ENCODE peak calls at places on chromosome 1, in six cellular contexts. I is HL-60, A is left lung, E is neuronal stem cell, R is adipocyte, Y is ovary. O is an unnamed sample.

GRCh38 chr1:96722161-96722908 is 751 bp downstream of the PTBP2 start:
- DNase-seq in I (peak), A (peak), E (peak), R (peak), Y (peak), O (peak)

GRCh38 chr1:106254748-106255147 is 801.7 kb upstream of the PRMT6 start:
- DNase-seq in I (no peak), A (no peak), E (no peak), R (no peak), Y (no peak), O (no peak)

GRCh38 chr1:234573711-234574299 is 36.2 kb downstream of the IRF2BP2 start:
- DNase-seq in I (peak), A (no peak), E (no peak), R (peak), Y (no peak), O (no peak)

GRCh38 chr1:81458186-81458585 is 342.5 kb upstream of the ADGRL2 start:
- DNase-seq in I (no peak), A (no peak), E (no peak), R (no peak), Y (no peak), O (no peak)

GRCh38 chr1:15802234-15802965 is 5.0 kb downstream of the UQCRHL start:
- DNase-seq in I (no peak), A (no peak), E (no peak), R (peak), Y (no peak), O (no peak)

GRCh38 chr1:115530407-115530806 is 111.4 kb upstream of the VANGL1 start:
- DNase-seq in I (no peak), A (no peak), E (no peak), R (peak), Y (no peak), O (no peak)

GRCh38 chr1:8017495-8018310 is 8.4 kb downstream of the ERRFI1 start:
- DNase-seq in I (no peak), A (no peak), E (no peak), R (peak), Y (no peak), O (no peak)

GRCh38 chr1:186125035-186125434 is 250.0 kb downstream of the TPR start:
- DNase-seq in I (no peak), A (no peak), E (no peak), R (no peak), Y (no peak), O (no peak)

GRCh38 chr1:164804366-164804765 is 245.4 kb downstream of the PBX1 start:
- DNase-seq in I (no peak), A (no peak), E (no peak), R (no peak), Y (no peak), O (no peak)

GRCh38 chr1:47181955-47182680 is 7.7 kb downstream of the PDZK1IP1 start:
- DNase-seq in I (no peak), A (no peak), E (no peak), R (no peak), Y (no peak), O (no peak)

GRCh38 chr1:119712342-119713038 is 756 bp downstream of the PHGDH start:
- DNase-seq in I (peak), A (peak), E (peak), R (peak), Y (peak), O (no peak)

GRCh38 chr1:161784963-161785362 is 18.8 kb downstream of the ATF6 start:
- DNase-seq in I (no peak), A (no peak), E (no peak), R (no peak), Y (no peak), O (no peak)

GRCh38 chr1:185804206-185804605 is 70.0 kb downstream of the HMCN1 start:
- DNase-seq in I (no peak), A (no peak), E (no peak), R (no peak), Y (no peak), O (no peak)

GRCh38 chr1:119790481-119791198 is 20.6 kb downstream of the REG4 start:
- DNase-seq in I (no peak), A (no peak), E (no peak), R (no peak), Y (no peak), O (no peak)

GRCh38 chr1:238360474-238360873 is 469.8 kb upstream of the ZP4 start:
- DNase-seq in I (no peak), A (no peak), E (no peak), R (no peak), Y (no peak), O (no peak)

GRCh38 chr1:78672428-78672827 is 22.8 kb downstream of the IFI44 start:
- DNase-seq in I (no peak), A (peak), E (no peak), R (no peak), Y (no peak), O (no peak)

GRCh38 chr1:180680558-180681144 is 48.8 kb downstream of the XPR1 start:
- DNase-seq in I (no peak), A (no peak), E (no peak), R (no peak), Y (no peak), O (no peak)

GRCh38 chr1:33270379-33270778 is 14.1 kb downstream of the ZNF362 start:
- DNase-seq in I (no peak), A (no peak), E (no peak), R (no peak), Y (no peak), O (no peak)

GRCh38 chr1:28508435-28508754 is 2.6 kb downstream of the RCC1 start:
- DNase-seq in I (no peak), A (no peak), E (no peak), R (no peak), Y (no peak), O (no peak)

GRCh38 chr1:150072959-150073358 is 5.4 kb downstream of the VPS45 start:
- DNase-seq in I (no peak), A (no peak), E (no peak), R (peak), Y (no peak), O (no peak)

GRCh38 chr1:33133478-33134105 is 48.3 kb downstream of the TRIM62 start:
- DNase-seq in I (no peak), A (no peak), E (no peak), R (no peak), Y (peak), O (no peak)

GRCh38 chr1:207838156-207839082 is 72.5 kb downstream of the CD34 start:
- DNase-seq in I (no peak), A (no peak), E (no peak), R (no peak), Y (peak), O (no peak)

GRCh38 chr1:90707363-90707710 is 9.8 kb downstream of the BARHL2 start:
- DNase-seq in I (peak), A (peak), E (no peak), R (peak), Y (no peak), O (no peak)

GRCh38 chr1:160307455-160307854 is 22.5 kb upstream of the PEX19 start:
- DNase-seq in I (no peak), A (no peak), E (no peak), R (no peak), Y (no peak), O (no peak)
- H3K4me3 ChIP-seq in I (no peak), A (no peak), E (no peak), R (no peak), Y (no peak), O (no peak)

GRCh38 chr1:243267346-243268283 is 11.8 kb downstream of the SDCCAG8 start:
- DNase-seq in I (peak), A (peak), E (no peak), R (no peak), Y (no peak), O (no peak)
- H3K4me3 ChIP-seq in I (peak), A (no peak), E (no peak), R (peak), Y (no peak), O (no peak)

GRCh38 chr1:1238702-1239178 is 6.7 kb downstream of the B3GALT6 start:
- DNase-seq in I (no peak), A (no peak), E (no peak), R (no peak), Y (no peak), O (no peak)

GRCh38 chr1:1239624-1240347 is 6.7 kb downstream of the C1QTNF12 start:
- DNase-seq in I (no peak), A (no peak), E (no peak), R (no peak), Y (no peak), O (no peak)

GRCh38 chr1:1239247-1239623 is 7.2 kb downstream of the B3GALT6 start:
- DNase-seq in I (no peak), A (no peak), E (no peak), R (no peak), Y (no peak), O (no peak)

GRCh38 chr1:1236945-1237873 is 5.2 kb downstream of the B3GALT6 start:
- DNase-seq in I (no peak), A (no peak), E (no peak), R (no peak), Y (no peak), O (no peak)

DNA sequence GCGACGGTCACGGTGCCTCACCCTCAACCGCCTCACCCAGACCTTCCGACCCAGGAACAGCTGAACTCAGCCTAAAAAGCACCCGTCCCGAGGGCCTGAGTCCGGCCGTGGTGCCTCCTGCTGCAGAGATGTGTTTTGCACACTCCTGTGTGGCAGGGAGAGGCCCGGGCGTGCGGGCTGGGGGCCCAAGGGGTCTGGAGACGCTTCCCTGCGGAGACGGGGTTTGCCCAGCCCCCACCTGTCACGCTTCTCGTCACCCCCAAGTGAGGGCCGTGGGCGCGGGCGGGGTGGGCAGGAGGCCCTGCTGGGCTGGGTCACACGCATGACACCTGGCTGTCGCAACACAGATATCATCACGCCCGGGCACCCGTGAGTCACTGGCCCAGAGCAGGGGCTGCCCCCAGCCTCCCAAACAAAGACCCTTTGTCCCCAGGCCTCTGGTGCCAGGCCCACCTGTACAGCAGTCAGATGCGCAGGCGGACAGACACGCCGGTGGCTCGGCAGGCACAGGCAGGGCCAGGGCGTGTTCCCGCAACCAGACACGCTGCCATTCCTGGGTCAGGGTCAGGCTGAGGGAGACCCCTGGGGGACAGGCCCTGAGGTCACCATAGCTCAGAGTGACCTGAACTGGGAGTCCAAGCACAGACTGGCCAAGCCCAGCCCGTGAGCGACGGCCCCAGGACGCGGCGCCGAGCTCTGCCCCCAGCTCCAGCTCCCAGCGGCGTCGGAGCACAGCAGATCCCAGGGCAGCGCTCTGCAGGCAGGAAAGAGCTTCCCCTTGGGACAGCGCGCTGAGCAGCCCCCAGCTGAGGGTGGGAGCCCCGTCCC is 6.1 kb downstream of the B3GALT6 start:
- DNase-seq in I (peak), A (no peak), E (no peak), R (no peak), Y (no peak), O (no peak)
- H3K4me3 ChIP-seq in I (no peak), A (no peak), E (no peak), R (no peak), Y (no peak), O (no peak)

GRCh38 chr1:53733447-53733931 is 5.5 kb downstream of the GLIS1 start:
- DNase-seq in I (no peak), A (no peak), E (no peak), R (peak), Y (no peak), O (no peak)
- H3K4me3 ChIP-seq in I (no peak), A (no peak), E (no peak), R (peak), Y (no peak), O (no peak)

GRCh38 chr1:151908228-151908691 is 1.1 kb downstream of the THEM4 start:
- DNase-seq in I (peak), A (no peak), E (no peak), R (no peak), Y (no peak), O (no peak)
- H3K4me3 ChIP-seq in I (peak), A (no peak), E (no peak), R (peak), Y (peak), O (peak)

DNA sequence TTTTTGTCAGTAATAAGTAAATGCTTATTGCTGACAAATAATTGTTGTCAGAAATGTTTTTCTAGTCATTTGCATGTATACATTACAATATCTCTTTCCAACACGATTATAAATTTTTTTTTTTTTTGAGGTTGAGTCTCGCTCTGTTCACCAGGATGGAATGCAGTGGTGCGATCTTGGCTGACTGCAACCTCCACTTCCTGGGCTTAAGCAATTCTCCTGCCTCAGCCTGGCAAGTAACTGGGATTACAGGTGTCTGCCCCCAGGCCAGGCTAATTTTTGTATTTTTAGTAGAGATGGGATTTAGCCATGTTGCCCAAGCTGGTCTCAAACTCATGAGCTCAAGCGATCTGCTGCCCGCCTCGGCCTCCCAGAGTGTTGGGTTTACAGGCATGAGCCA is 72.0 kb upstream of the ATF3 start:
- DNase-seq in I (no peak), A (no peak), E (no peak), R (no peak), Y (no peak), O (no peak)
- H3K4me3 ChIP-seq in I (no peak), A (no peak), E (no peak), R (no peak), Y (no peak), O (no peak)

DNA sequence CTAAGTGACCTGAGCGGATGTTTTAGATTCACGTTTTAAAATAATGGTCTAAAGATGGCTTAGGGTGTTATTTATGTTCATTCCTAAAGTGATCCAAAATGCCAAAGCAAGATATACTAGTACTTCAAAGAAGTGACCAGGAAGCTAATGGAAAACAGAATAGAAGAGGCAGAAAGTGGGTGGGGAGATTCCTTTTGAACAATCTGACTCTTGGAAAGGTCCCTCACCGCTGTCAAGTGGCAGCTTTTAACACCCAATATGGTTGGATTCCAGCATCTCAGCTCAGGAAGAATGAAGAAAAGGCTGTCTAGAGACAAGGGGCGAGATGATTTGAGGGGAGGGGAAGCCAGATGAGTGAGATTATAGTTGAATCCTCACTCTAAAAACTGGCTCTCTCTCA is 90.3 kb downstream of the SCMH1 start:
- DNase-seq in I (no peak), A (no peak), E (no peak), R (no peak), Y (no peak), O (no peak)
- H3K4me3 ChIP-seq in I (no peak), A (no peak), E (no peak), R (peak), Y (no peak), O (no peak)

GRCh38 chr1:87805661-87806376 is 477.1 kb downstream of the LMO4 start:
- DNase-seq in I (no peak), A (no peak), E (no peak), R (peak), Y (no peak), O (no peak)
- H3K4me3 ChIP-seq in I (no peak), A (no peak), E (no peak), R (no peak), Y (no peak), O (no peak)